ENCODE peak calls at places on chromosomes 7 and 10, in six cellular contexts. One of them, this sample, is unnamed.

GRCh38 chr10:13990392-13990805 is 340.3 kb downstream of the FRMD4A start:
- DNase-seq in adrenal gland: peak
- DNase-seq in DMS153: no peak
- DNase-seq in activated naive CD8-positive, alpha-beta T cell treated with anti-CD3 and anti-CD28 coated beads, Interleukin-2, amount 50 U/mL, for 24 hours: no peak
- DNase-seq in NCI-H2029: no peak
- DNase-seq in EL: peak
- DNase-seq in this sample: peak

GRCh38 chr7:77428777-77429231 is 12.7 kb upstream of the GSAP start:
- DNase-seq in adrenal gland: no peak
- DNase-seq in DMS153: no peak
- DNase-seq in activated naive CD8-positive, alpha-beta T cell treated with anti-CD3 and anti-CD28 coated beads, Interleukin-2, amount 50 U/mL, for 24 hours: no peak
- DNase-seq in NCI-H2029: no peak
- DNase-seq in EL: no peak
- DNase-seq in this sample: peak

GRCh38 chr7:70788276-70788675 is 343.7 kb upstream of the GALNT17 start:
- DNase-seq in adrenal gland: no peak
- DNase-seq in DMS153: no peak
- DNase-seq in activated naive CD8-positive, alpha-beta T cell treated with anti-CD3 and anti-CD28 coated beads, Interleukin-2, amount 50 U/mL, for 24 hours: no peak
- DNase-seq in NCI-H2029: no peak
- DNase-seq in EL: peak
- DNase-seq in this sample: no peak

GRCh38 chr7:158827411-158828342 is 1.6 kb downstream of the ESYT2 start:
- DNase-seq in adrenal gland: no peak
- DNase-seq in DMS153: no peak
- DNase-seq in activated naive CD8-positive, alpha-beta T cell treated with anti-CD3 and anti-CD28 coated beads, Interleukin-2, amount 50 U/mL, for 24 hours: no peak
- DNase-seq in NCI-H2029: no peak
- DNase-seq in EL: peak
- DNase-seq in this sample: no peak

GRCh38 chr10:98374176-98374969 is 40.6 kb downstream of the PYROXD2 start:
- DNase-seq in adrenal gland: no peak
- DNase-seq in DMS153: peak
- DNase-seq in activated naive CD8-positive, alpha-beta T cell treated with anti-CD3 and anti-CD28 coated beads, Interleukin-2, amount 50 U/mL, for 24 hours: no peak
- DNase-seq in NCI-H2029: peak
- DNase-seq in EL: peak
- DNase-seq in this sample: no peak

GRCh38 chr7:29091121-29091601 is 55.2 kb downstream of the CPVL start:
- DNase-seq in adrenal gland: peak
- DNase-seq in DMS153: peak
- DNase-seq in activated naive CD8-positive, alpha-beta T cell treated with anti-CD3 and anti-CD28 coated beads, Interleukin-2, amount 50 U/mL, for 24 hours: no peak
- DNase-seq in NCI-H2029: no peak
- DNase-seq in EL: peak
- DNase-seq in this sample: peak

GRCh38 chr10:126212653-126213052 is 175.6 kb downstream of the ADAM12 start:
- DNase-seq in adrenal gland: no peak
- DNase-seq in DMS153: no peak
- DNase-seq in activated naive CD8-positive, alpha-beta T cell treated with anti-CD3 and anti-CD28 coated beads, Interleukin-2, amount 50 U/mL, for 24 hours: no peak
- DNase-seq in NCI-H2029: no peak
- DNase-seq in EL: peak
- DNase-seq in this sample: no peak

GRCh38 chr10:75672842-75673241 is 241.4 kb downstream of the LRMDA start:
- DNase-seq in adrenal gland: no peak
- DNase-seq in DMS153: no peak
- DNase-seq in activated naive CD8-positive, alpha-beta T cell treated with anti-CD3 and anti-CD28 coated beads, Interleukin-2, amount 50 U/mL, for 24 hours: no peak
- DNase-seq in NCI-H2029: no peak
- DNase-seq in EL: no peak
- DNase-seq in this sample: no peak

GRCh38 chr7:55458351-55458750 is 93.2 kb downstream of the LANCL2 start:
- DNase-seq in adrenal gland: no peak
- DNase-seq in DMS153: no peak
- DNase-seq in activated naive CD8-positive, alpha-beta T cell treated with anti-CD3 and anti-CD28 coated beads, Interleukin-2, amount 50 U/mL, for 24 hours: no peak
- DNase-seq in NCI-H2029: no peak
- DNase-seq in EL: no peak
- DNase-seq in this sample: no peak

GRCh38 chr7:112204776-112205347 is 1.3 kb downstream of the DOCK4 start:
- DNase-seq in adrenal gland: no peak
- DNase-seq in DMS153: peak
- DNase-seq in activated naive CD8-positive, alpha-beta T cell treated with anti-CD3 and anti-CD28 coated beads, Interleukin-2, amount 50 U/mL, for 24 hours: no peak
- DNase-seq in NCI-H2029: no peak
- DNase-seq in EL: peak
- DNase-seq in this sample: peak

GRCh38 chr7:135368416-135369186 is 135.0 kb downstream of the STRA8 start:
- DNase-seq in adrenal gland: no peak
- DNase-seq in DMS153: no peak
- DNase-seq in activated naive CD8-positive, alpha-beta T cell treated with anti-CD3 and anti-CD28 coated beads, Interleukin-2, amount 50 U/mL, for 24 hours: no peak
- DNase-seq in NCI-H2029: no peak
- DNase-seq in EL: no peak
- DNase-seq in this sample: no peak

GRCh38 chr7:29483219-29484104 is 80.2 kb upstream of the PRR15 start:
- DNase-seq in adrenal gland: no peak
- DNase-seq in DMS153: peak
- DNase-seq in activated naive CD8-positive, alpha-beta T cell treated with anti-CD3 and anti-CD28 coated beads, Interleukin-2, amount 50 U/mL, for 24 hours: no peak
- DNase-seq in NCI-H2029: no peak
- DNase-seq in EL: no peak
- DNase-seq in this sample: no peak

GRCh38 chr7:46810986-46811385 is 770.9 kb downstream of the TNS3 start:
- DNase-seq in adrenal gland: no peak
- DNase-seq in DMS153: no peak
- DNase-seq in activated naive CD8-positive, alpha-beta T cell treated with anti-CD3 and anti-CD28 coated beads, Interleukin-2, amount 50 U/mL, for 24 hours: no peak
- DNase-seq in NCI-H2029: no peak
- DNase-seq in EL: no peak
- DNase-seq in this sample: no peak

GRCh38 chr10:111824128-111824527 is 359.4 kb downstream of the GPAM start:
- DNase-seq in adrenal gland: no peak
- DNase-seq in DMS153: no peak
- DNase-seq in activated naive CD8-positive, alpha-beta T cell treated with anti-CD3 and anti-CD28 coated beads, Interleukin-2, amount 50 U/mL, for 24 hours: no peak
- DNase-seq in NCI-H2029: no peak
- DNase-seq in EL: no peak
- DNase-seq in this sample: no peak

GRCh38 chr10:107686095-107686494 is 521.6 kb upstream of the SORCS1 start:
- DNase-seq in adrenal gland: peak
- DNase-seq in DMS153: no peak
- DNase-seq in activated naive CD8-positive, alpha-beta T cell treated with anti-CD3 and anti-CD28 coated beads, Interleukin-2, amount 50 U/mL, for 24 hours: no peak
- DNase-seq in NCI-H2029: no peak
- DNase-seq in EL: no peak
- DNase-seq in this sample: no peak

GRCh38 chr10:79397575-79398303 is 47.7 kb downstream of the ZCCHC24 start:
- DNase-seq in adrenal gland: no peak
- DNase-seq in DMS153: no peak
- DNase-seq in activated naive CD8-positive, alpha-beta T cell treated with anti-CD3 and anti-CD28 coated beads, Interleukin-2, amount 50 U/mL, for 24 hours: no peak
- DNase-seq in NCI-H2029: no peak
- DNase-seq in EL: no peak
- DNase-seq in this sample: no peak

GRCh38 chr7:29146082-29146706 is at the start of gene CPVL:
- DNase-seq in adrenal gland: peak
- DNase-seq in DMS153: no peak
- DNase-seq in activated naive CD8-positive, alpha-beta T cell treated with anti-CD3 and anti-CD28 coated beads, Interleukin-2, amount 50 U/mL, for 24 hours: no peak
- DNase-seq in NCI-H2029: no peak
- DNase-seq in EL: peak
- DNase-seq in this sample: peak

GRCh38 chr10:118447478-118447877 is 105.4 kb upstream of the FAM204A start:
- DNase-seq in adrenal gland: peak
- DNase-seq in DMS153: peak
- DNase-seq in activated naive CD8-positive, alpha-beta T cell treated with anti-CD3 and anti-CD28 coated beads, Interleukin-2, amount 50 U/mL, for 24 hours: no peak
- DNase-seq in NCI-H2029: no peak
- DNase-seq in EL: peak
- DNase-seq in this sample: no peak

GRCh38 chr7:129110575-129111376 is 33.7 kb upstream of the TSPAN33 start:
- DNase-seq in adrenal gland: peak
- DNase-seq in DMS153: no peak
- DNase-seq in activated naive CD8-positive, alpha-beta T cell treated with anti-CD3 and anti-CD28 coated beads, Interleukin-2, amount 50 U/mL, for 24 hours: no peak
- DNase-seq in NCI-H2029: peak
- DNase-seq in EL: no peak
- DNase-seq in this sample: peak

GRCh38 chr7:440059-440749 is 79.4 kb downstream of the PDGFA start:
- DNase-seq in adrenal gland: no peak
- DNase-seq in DMS153: no peak
- DNase-seq in activated naive CD8-positive, alpha-beta T cell treated with anti-CD3 and anti-CD28 coated beads, Interleukin-2, amount 50 U/mL, for 24 hours: no peak
- DNase-seq in NCI-H2029: no peak
- DNase-seq in EL: no peak
- DNase-seq in this sample: no peak

GRCh38 chr7:149067869-149068268 is 22.6 kb downstream of the ZNF786 start:
- DNase-seq in adrenal gland: no peak
- DNase-seq in DMS153: no peak
- DNase-seq in activated naive CD8-positive, alpha-beta T cell treated with anti-CD3 and anti-CD28 coated beads, Interleukin-2, amount 50 U/mL, for 24 hours: no peak
- DNase-seq in NCI-H2029: no peak
- DNase-seq in EL: no peak
- DNase-seq in this sample: no peak

GRCh38 chr10:91528080-91528479 is 104.8 kb downstream of the PPP1R3C start:
- DNase-seq in adrenal gland: no peak
- DNase-seq in DMS153: no peak
- DNase-seq in activated naive CD8-positive, alpha-beta T cell treated with anti-CD3 and anti-CD28 coated beads, Interleukin-2, amount 50 U/mL, for 24 hours: no peak
- DNase-seq in NCI-H2029: no peak
- DNase-seq in EL: no peak
- DNase-seq in this sample: no peak

GRCh38 chr10:22341190-22341935 is 3.9 kb upstream of the SPAG6 start:
- DNase-seq in adrenal gland: no peak
- DNase-seq in DMS153: no peak
- DNase-seq in activated naive CD8-positive, alpha-beta T cell treated with anti-CD3 and anti-CD28 coated beads, Interleukin-2, amount 50 U/mL, for 24 hours: no peak
- DNase-seq in NCI-H2029: no peak
- DNase-seq in EL: peak
- DNase-seq in this sample: no peak

GRCh38 chr7:103394566-103394965 is 47.1 kb downstream of the PSMC2 start:
- DNase-seq in adrenal gland: no peak
- DNase-seq in DMS153: no peak
- DNase-seq in activated naive CD8-positive, alpha-beta T cell treated with anti-CD3 and anti-CD28 coated beads, Interleukin-2, amount 50 U/mL, for 24 hours: no peak
- DNase-seq in NCI-H2029: no peak
- DNase-seq in EL: peak
- DNase-seq in this sample: no peak

GRCh38 chr10:33265621-33266020 is 68.8 kb downstream of the NRP1 start:
- DNase-seq in adrenal gland: no peak
- DNase-seq in DMS153: no peak
- DNase-seq in activated naive CD8-positive, alpha-beta T cell treated with anti-CD3 and anti-CD28 coated beads, Interleukin-2, amount 50 U/mL, for 24 hours: peak
- DNase-seq in NCI-H2029: no peak
- DNase-seq in EL: no peak
- DNase-seq in this sample: no peak

GRCh38 chr7:15860264-15860949 is 173.9 kb upstream of the MEOX2 start:
- DNase-seq in adrenal gland: no peak
- DNase-seq in DMS153: no peak
- DNase-seq in activated naive CD8-positive, alpha-beta T cell treated with anti-CD3 and anti-CD28 coated beads, Interleukin-2, amount 50 U/mL, for 24 hours: no peak
- DNase-seq in NCI-H2029: no peak
- DNase-seq in EL: no peak
- DNase-seq in this sample: no peak

GRCh38 chr7:121697731-121698396 is 175.1 kb upstream of the PTPRZ1 start:
- DNase-seq in adrenal gland: no peak
- DNase-seq in DMS153: no peak
- DNase-seq in activated naive CD8-positive, alpha-beta T cell treated with anti-CD3 and anti-CD28 coated beads, Interleukin-2, amount 50 U/mL, for 24 hours: no peak
- DNase-seq in NCI-H2029: no peak
- DNase-seq in EL: no peak
- DNase-seq in this sample: no peak

GRCh38 chr10:69405221-69405620 is 11.5 kb downstream of the TACR2 start:
- DNase-seq in adrenal gland: no peak
- DNase-seq in DMS153: no peak
- DNase-seq in activated naive CD8-positive, alpha-beta T cell treated with anti-CD3 and anti-CD28 coated beads, Interleukin-2, amount 50 U/mL, for 24 hours: no peak
- DNase-seq in NCI-H2029: no peak
- DNase-seq in EL: no peak
- DNase-seq in this sample: no peak

GRCh38 chr7:139321071-139321745 is 19.9 kb upstream of the FMC1 start:
- DNase-seq in adrenal gland: no peak
- DNase-seq in DMS153: no peak
- DNase-seq in activated naive CD8-positive, alpha-beta T cell treated with anti-CD3 and anti-CD28 coated beads, Interleukin-2, amount 50 U/mL, for 24 hours: no peak
- DNase-seq in NCI-H2029: no peak
- DNase-seq in EL: peak
- DNase-seq in this sample: peak

GRCh38 chr10:128843972-128844371 is 623.1 kb upstream of the MGMT start:
- DNase-seq in adrenal gland: no peak
- DNase-seq in DMS153: peak
- DNase-seq in activated naive CD8-positive, alpha-beta T cell treated with anti-CD3 and anti-CD28 coated beads, Interleukin-2, amount 50 U/mL, for 24 hours: no peak
- DNase-seq in NCI-H2029: no peak
- DNase-seq in EL: no peak
- DNase-seq in this sample: no peak

GRCh38 chr10:124145109-124145860 is 51.9 kb upstream of the CHST15 start:
- DNase-seq in adrenal gland: peak
- DNase-seq in DMS153: no peak
- DNase-seq in activated naive CD8-positive, alpha-beta T cell treated with anti-CD3 and anti-CD28 coated beads, Interleukin-2, amount 50 U/mL, for 24 hours: no peak
- DNase-seq in NCI-H2029: no peak
- DNase-seq in EL: no peak
- DNase-seq in this sample: no peak

GRCh38 chr7:8205572-8205971 is 56.4 kb downstream of the ICA1 start:
- DNase-seq in adrenal gland: no peak
- DNase-seq in DMS153: no peak
- DNase-seq in activated naive CD8-positive, alpha-beta T cell treated with anti-CD3 and anti-CD28 coated beads, Interleukin-2, amount 50 U/mL, for 24 hours: no peak
- DNase-seq in NCI-H2029: no peak
- DNase-seq in EL: no peak
- DNase-seq in this sample: no peak

GRCh38 chr10:29110172-29110571 is 178.7 kb upstream of the LYZL1 start:
- DNase-seq in adrenal gland: no peak
- DNase-seq in DMS153: no peak
- DNase-seq in activated naive CD8-positive, alpha-beta T cell treated with anti-CD3 and anti-CD28 coated beads, Interleukin-2, amount 50 U/mL, for 24 hours: no peak
- DNase-seq in NCI-H2029: no peak
- DNase-seq in EL: no peak
- DNase-seq in this sample: no peak

GRCh38 chr7:99141756-99142726 is 1.9 kb downstream of the SMURF1 start:
- DNase-seq in adrenal gland: peak
- DNase-seq in DMS153: no peak
- DNase-seq in activated naive CD8-positive, alpha-beta T cell treated with anti-CD3 and anti-CD28 coated beads, Interleukin-2, amount 50 U/mL, for 24 hours: peak
- DNase-seq in NCI-H2029: peak
- DNase-seq in EL: peak
- DNase-seq in this sample: peak

GRCh38 chr7:134908289-134908688 is 78.0 kb upstream of the AGBL3 start:
- DNase-seq in adrenal gland: no peak
- DNase-seq in DMS153: no peak
- DNase-seq in activated naive CD8-positive, alpha-beta T cell treated with anti-CD3 and anti-CD28 coated beads, Interleukin-2, amount 50 U/mL, for 24 hours: no peak
- DNase-seq in NCI-H2029: no peak
- DNase-seq in EL: peak
- DNase-seq in this sample: no peak

GRCh38 chr10:1418031-1418550 is 319.2 kb downstream of the ADARB2 start:
- DNase-seq in adrenal gland: no peak
- DNase-seq in DMS153: no peak
- DNase-seq in activated naive CD8-positive, alpha-beta T cell treated with anti-CD3 and anti-CD28 coated beads, Interleukin-2, amount 50 U/mL, for 24 hours: no peak
- DNase-seq in NCI-H2029: no peak
- DNase-seq in EL: no peak
- DNase-seq in this sample: no peak

GRCh38 chr10:73076361-73077183 is 20.1 kb downstream of the P4HA1 start:
- DNase-seq in adrenal gland: peak
- DNase-seq in DMS153: no peak
- DNase-seq in activated naive CD8-positive, alpha-beta T cell treated with anti-CD3 and anti-CD28 coated beads, Interleukin-2, amount 50 U/mL, for 24 hours: no peak
- DNase-seq in NCI-H2029: no peak
- DNase-seq in EL: peak
- DNase-seq in this sample: no peak

GRCh38 chr10:110496553-110497437 is 912 bp upstream of the DUSP5 start:
- DNase-seq in adrenal gland: no peak
- DNase-seq in DMS153: peak
- DNase-seq in activated naive CD8-positive, alpha-beta T cell treated with anti-CD3 and anti-CD28 coated beads, Interleukin-2, amount 50 U/mL, for 24 hours: no peak
- DNase-seq in NCI-H2029: no peak
- DNase-seq in EL: no peak
- DNase-seq in this sample: no peak

GRCh38 chr7:94998951-94999350 is 91.6 kb downstream of the PPP1R9A start:
- DNase-seq in adrenal gland: no peak
- DNase-seq in DMS153: no peak
- DNase-seq in activated naive CD8-positive, alpha-beta T cell treated with anti-CD3 and anti-CD28 coated beads, Interleukin-2, amount 50 U/mL, for 24 hours: no peak
- DNase-seq in NCI-H2029: no peak
- DNase-seq in EL: no peak
- DNase-seq in this sample: no peak

This sample was measured in neural progenitor cell.